ENCODE peak calls at places on chromosome 1, in ten cellular contexts. R is sigmoid colon, B is bronchial epithelial cell, L is epithelial cell of esophagus, F is WTC11, G is astrocyte of the spinal cord, M is Panc1, E is stomach, O is prostate gland, P is AG04450. S is an unnamed sample.

GRCh38 chr1:35390600-35391494 is 122.3 kb downstream of the ZMYM4 start:
- DNase-seq in R (no peak), B (no peak), L (no peak), F (peak), G (no peak), M (no peak), E (no peak), O (no peak), P (no peak), S (no peak)

GRCh38 chr1:84090447-84091244 is 53.4 kb upstream of the PRKACB start:
- DNase-seq in R (no peak), B (peak), L (peak), F (no peak), G (no peak), M (peak), E (no peak), O (no peak), P (no peak), S (no peak)

GRCh38 chr1:208431721-208432120 is 187.5 kb upstream of the PLXNA2 start:
- DNase-seq in R (no peak), B (peak), L (peak), F (no peak), G (peak), M (no peak), E (no peak), O (no peak), P (peak), S (no peak)

GRCh38 chr1:96581786-96582185 is 139.8 kb upstream of the PTBP2 start:
- DNase-seq in R (no peak), B (no peak), L (no peak), F (peak), G (no peak), M (no peak), E (no peak), O (no peak), P (no peak), S (no peak)

GRCh38 chr1:38899560-38899959 is 18.2 kb upstream of the GJA9 start:
- DNase-seq in R (no peak), B (no peak), L (no peak), F (no peak), G (no peak), M (no peak), E (no peak), O (no peak), P (no peak), S (no peak)

GRCh38 chr1:41272601-41273000 is 30.5 kb upstream of the SCMH1 start:
- DNase-seq in R (no peak), B (no peak), L (no peak), F (no peak), G (no peak), M (no peak), E (no peak), O (no peak), P (no peak), S (no peak)

GRCh38 chr1:115706774-115707425 is 61.6 kb downstream of the CASQ2 start:
- DNase-seq in R (no peak), B (peak), L (peak), F (no peak), G (peak), M (no peak), E (no peak), O (no peak), P (peak), S (no peak)

GRCh38 chr1:174982971-174983689 is 16.6 kb upstream of the CACYBP start:
- DNase-seq in R (no peak), B (peak), L (peak), F (no peak), G (peak), M (no peak), E (no peak), O (no peak), P (no peak), S (no peak)

GRCh38 chr1:3656450-3657095 is 4.3 kb downstream of the TP73 start:
- DNase-seq in R (no peak), B (no peak), L (no peak), F (peak), G (no peak), M (no peak), E (no peak), O (no peak), P (no peak), S (peak)

GRCh38 chr1:70017770-70018169 is 187.6 kb downstream of the LRRC40 start:
- DNase-seq in R (no peak), B (peak), L (no peak), F (no peak), G (no peak), M (no peak), E (no peak), O (no peak), P (no peak), S (no peak)

GRCh38 chr1:65068202-65069011 is 79.6 kb upstream of the AK4 start:
- DNase-seq in R (no peak), B (no peak), L (no peak), F (no peak), G (peak), M (no peak), E (no peak), O (peak), P (no peak), S (no peak)

GRCh38 chr1:90400121-90400520 is 317.0 kb downstream of the BARHL2 start:
- DNase-seq in R (no peak), B (peak), L (peak), F (no peak), G (peak), M (no peak), E (peak), O (no peak), P (no peak), S (no peak)

GRCh38 chr1:91018006-91018405 is 3.8 kb downstream of the ZNF644 start:
- DNase-seq in R (no peak), B (no peak), L (peak), F (no peak), G (no peak), M (no peak), E (no peak), O (no peak), P (no peak), S (no peak)

GRCh38 chr1:194723067-194723466 is 1536.7 kb upstream of the B3GALT2 start:
- DNase-seq in R (no peak), B (peak), L (peak), F (no peak), G (peak), M (no peak), E (no peak), O (no peak), P (no peak), S (no peak)

GRCh38 chr1:151680812-151681211 is 35.8 kb downstream of the CELF3 start:
- DNase-seq in R (no peak), B (peak), L (peak), F (no peak), G (peak), M (peak), E (no peak), O (peak), P (peak), S (no peak)
- TF ChIP-seq CTCF in R (no peak), B (no peak), L (no peak), F (no peak), G (no peak), M (no peak), E (no peak), O (no peak), P (no peak), S (no peak)

GRCh38 chr1:30685796-30686165 is 37.6 kb downstream of the MATN1 start:
- DNase-seq in R (peak), B (no peak), L (no peak), F (peak), G (no peak), M (no peak), E (no peak), O (no peak), P (no peak), S (no peak)

GRCh38 chr1:30686236-30686635 is 37.1 kb downstream of the MATN1 start:
- DNase-seq in R (peak), B (no peak), L (no peak), F (no peak), G (no peak), M (no peak), E (no peak), O (no peak), P (no peak), S (no peak)

GRCh38 chr1:30683699-30684098 is 39.7 kb downstream of the MATN1 start:
- DNase-seq in R (peak), B (no peak), L (no peak), F (no peak), G (no peak), M (no peak), E (no peak), O (no peak), P (no peak), S (no peak)

GRCh38 chr1:30684259-30684658 is 39.1 kb downstream of the MATN1 start:
- DNase-seq in R (peak), B (no peak), L (no peak), F (no peak), G (no peak), M (no peak), E (no peak), O (no peak), P (no peak), S (no peak)

GRCh38 chr1:30684881-30685795 is 38.2 kb downstream of the MATN1 start:
- DNase-seq in R (peak), B (no peak), L (no peak), F (peak), G (no peak), M (no peak), E (peak), O (peak), P (no peak), S (peak)
- TF ChIP-seq CTCF in R (no peak), B (peak), L (no peak), F (no peak), G (no peak), M (no peak), E (no peak), O (no peak), P (no peak), S (no peak)

GRCh38 chr1:68782890-68783289 is 286.0 kb upstream of the DEPDC1 start:
- DNase-seq in R (no peak), B (no peak), L (no peak), F (no peak), G (no peak), M (no peak), E (no peak), O (no peak), P (no peak), S (no peak)
- TF ChIP-seq CTCF in R (no peak), B (no peak), L (peak), F (no peak), G (no peak), M (no peak), E (no peak), O (no peak), P (peak), S (no peak)

GRCh38 chr1:22700121-22700520 is 10.5 kb upstream of the EPHB2 start:
- DNase-seq in R (no peak), B (no peak), L (no peak), F (no peak), G (no peak), M (no peak), E (no peak), O (no peak), P (no peak), S (no peak)
- TF ChIP-seq CTCF in R (no peak), B (no peak), L (no peak), F (no peak), G (no peak), M (no peak), E (no peak), O (no peak), P (no peak), S (no peak)

S was measured in glutamatergic neuron.